ENCODE peak calls at places on chromosomes 11 and 22, in seven cellular contexts. One of them, this sample, is unnamed.

GRCh38 chr11:125343086-125343731 is 152.9 kb downstream of the FEZ1 start:
- DNase-seq in CD8-positive, alpha-beta T cell: no peak
- DNase-seq in left ventricle myocardium inferior: no peak
- DNase-seq in progenitor cell of endocrine pancreas: no peak
- DNase-seq in right lobe of liver: no peak
- DNase-seq in stomach: no peak
- DNase-seq in mucosa of descending colon: no peak
- DNase-seq in this sample: no peak

GRCh38 chr11:119518746-119519382 is 95.9 kb upstream of the THY1 start:
- DNase-seq in CD8-positive, alpha-beta T cell: no peak
- DNase-seq in left ventricle myocardium inferior: no peak
- DNase-seq in progenitor cell of endocrine pancreas: peak; percentile 63
- DNase-seq in right lobe of liver: no peak
- DNase-seq in stomach: no peak
- DNase-seq in mucosa of descending colon: peak; percentile 8
- DNase-seq in this sample: no peak

GRCh38 chr11:20913113-20913512 is 243.7 kb downstream of the NELL1 start:
- DNase-seq in CD8-positive, alpha-beta T cell: no peak
- DNase-seq in left ventricle myocardium inferior: no peak
- DNase-seq in progenitor cell of endocrine pancreas: no peak
- DNase-seq in right lobe of liver: no peak
- DNase-seq in stomach: no peak
- DNase-seq in mucosa of descending colon: no peak
- DNase-seq in this sample: no peak

GRCh38 chr11:27965559-27965958 is 142.4 kb downstream of the KIF18A start:
- DNase-seq in CD8-positive, alpha-beta T cell: no peak
- DNase-seq in left ventricle myocardium inferior: no peak
- DNase-seq in progenitor cell of endocrine pancreas: no peak
- DNase-seq in right lobe of liver: no peak
- DNase-seq in stomach: no peak
- DNase-seq in mucosa of descending colon: no peak
- DNase-seq in this sample: no peak

GRCh38 chr11:13119361-13119760 is 110.2 kb downstream of the RASSF10 start:
- DNase-seq in CD8-positive, alpha-beta T cell: no peak
- DNase-seq in left ventricle myocardium inferior: no peak
- DNase-seq in progenitor cell of endocrine pancreas: no peak
- DNase-seq in right lobe of liver: no peak
- DNase-seq in stomach: no peak
- DNase-seq in mucosa of descending colon: no peak
- DNase-seq in this sample: no peak

GRCh38 chr11:66267379-66268209 is 845 bp upstream of the RAB1B start:
- DNase-seq in CD8-positive, alpha-beta T cell: peak; percentile 69
- DNase-seq in left ventricle myocardium inferior: peak; percentile 93
- DNase-seq in progenitor cell of endocrine pancreas: peak; percentile 74
- DNase-seq in right lobe of liver: peak; percentile 89
- DNase-seq in stomach: peak; percentile 89
- DNase-seq in mucosa of descending colon: peak; percentile 94
- DNase-seq in this sample: peak; percentile 75

GRCh38 chr11:114073506-114074381 is 14.2 kb downstream of the ZBTB16 start:
- DNase-seq in CD8-positive, alpha-beta T cell: no peak
- DNase-seq in left ventricle myocardium inferior: no peak
- DNase-seq in progenitor cell of endocrine pancreas: no peak
- DNase-seq in right lobe of liver: no peak
- DNase-seq in stomach: no peak
- DNase-seq in mucosa of descending colon: no peak
- DNase-seq in this sample: no peak

GRCh38 chr11:85590848-85591483 is 36.2 kb downstream of the DLG2 start:
- DNase-seq in CD8-positive, alpha-beta T cell: no peak
- DNase-seq in left ventricle myocardium inferior: no peak
- DNase-seq in progenitor cell of endocrine pancreas: no peak
- DNase-seq in right lobe of liver: no peak
- DNase-seq in stomach: no peak
- DNase-seq in mucosa of descending colon: no peak
- DNase-seq in this sample: peak; percentile 27

GRCh38 chr22:43241138-43241597 is 54.2 kb upstream of the TTLL12 start:
- DNase-seq in CD8-positive, alpha-beta T cell: no peak
- DNase-seq in left ventricle myocardium inferior: no peak
- DNase-seq in progenitor cell of endocrine pancreas: no peak
- DNase-seq in right lobe of liver: no peak
- DNase-seq in stomach: no peak
- DNase-seq in mucosa of descending colon: no peak
- DNase-seq in this sample: no peak

GRCh38 chr22:19998232-19998951 is 18.2 kb downstream of the ARVCF start:
- DNase-seq in CD8-positive, alpha-beta T cell: no peak
- DNase-seq in left ventricle myocardium inferior: no peak
- DNase-seq in progenitor cell of endocrine pancreas: no peak
- DNase-seq in right lobe of liver: peak; percentile 40
- DNase-seq in stomach: no peak
- DNase-seq in mucosa of descending colon: no peak
- DNase-seq in this sample: no peak

GRCh38 chr11:126282361-126282741 is 542 bp upstream of the TIRAP start:
- DNase-seq in CD8-positive, alpha-beta T cell: no peak
- DNase-seq in left ventricle myocardium inferior: peak; percentile 62
- DNase-seq in progenitor cell of endocrine pancreas: peak; percentile 26
- DNase-seq in right lobe of liver: peak; percentile 68
- DNase-seq in stomach: peak; percentile 34
- DNase-seq in mucosa of descending colon: peak; percentile 51
- DNase-seq in this sample: peak; percentile 11

GRCh38 chr11:1152316-1153104 is 5.2 kb upstream of the MUC5AC start:
- DNase-seq in CD8-positive, alpha-beta T cell: no peak
- DNase-seq in left ventricle myocardium inferior: no peak
- DNase-seq in progenitor cell of endocrine pancreas: peak; percentile 9
- DNase-seq in right lobe of liver: peak; percentile 38
- DNase-seq in stomach: peak; percentile 72
- DNase-seq in mucosa of descending colon: no peak
- DNase-seq in this sample: no peak

GRCh38 chr22:17785185-17786184 is 11.2 kb upstream of the BID start:
- DNase-seq in CD8-positive, alpha-beta T cell: peak; percentile 48
- DNase-seq in left ventricle myocardium inferior: peak; percentile 54
- DNase-seq in progenitor cell of endocrine pancreas: no peak
- DNase-seq in right lobe of liver: peak; percentile 89
- DNase-seq in stomach: peak; percentile 79
- DNase-seq in mucosa of descending colon: peak; percentile 89
- DNase-seq in this sample: peak; percentile 20

GRCh38 chr11:60762851-60763691 is 6.4 kb downstream of the MS4A15 start:
- DNase-seq in CD8-positive, alpha-beta T cell: no peak
- DNase-seq in left ventricle myocardium inferior: no peak
- DNase-seq in progenitor cell of endocrine pancreas: no peak
- DNase-seq in right lobe of liver: no peak
- DNase-seq in stomach: no peak
- DNase-seq in mucosa of descending colon: no peak
- DNase-seq in this sample: no peak
- TF ChIP-seq CTCF in CD8-positive, alpha-beta T cell: no peak
- TF ChIP-seq CTCF in left ventricle myocardium inferior: peak; percentile 22
- TF ChIP-seq CTCF in progenitor cell of endocrine pancreas: peak; percentile 60
- TF ChIP-seq CTCF in right lobe of liver: no peak
- TF ChIP-seq CTCF in stomach: no peak
- TF ChIP-seq CTCF in mucosa of descending colon: no peak
- TF ChIP-seq CTCF in this sample: peak; percentile 60

DNA sequence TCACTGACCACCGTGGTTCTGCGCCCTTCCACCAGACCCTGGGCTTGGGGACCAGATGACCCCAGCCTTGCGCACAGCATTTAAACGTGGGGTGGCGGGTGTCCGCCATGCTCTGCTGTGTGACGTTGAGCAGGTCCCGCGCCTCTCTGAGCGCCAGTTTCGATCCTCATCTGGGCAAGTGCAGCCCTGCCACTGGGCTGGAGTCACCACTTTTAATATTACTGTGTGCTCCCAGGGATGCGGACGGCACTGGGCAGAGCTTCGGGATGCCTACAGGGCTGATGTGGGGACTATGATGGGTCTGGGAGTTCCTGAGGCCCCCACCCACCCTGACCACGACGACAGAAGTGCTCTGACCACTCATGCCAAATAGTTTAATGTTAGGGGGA is 1.2 kb upstream of the NUDT8 start:
- DNase-seq in CD8-positive, alpha-beta T cell: no peak
- DNase-seq in left ventricle myocardium inferior: no peak
- DNase-seq in progenitor cell of endocrine pancreas: no peak
- DNase-seq in right lobe of liver: no peak
- DNase-seq in stomach: no peak
- DNase-seq in mucosa of descending colon: no peak
- DNase-seq in this sample: no peak
- TF ChIP-seq CTCF in CD8-positive, alpha-beta T cell: peak; percentile 18
- TF ChIP-seq CTCF in left ventricle myocardium inferior: peak; percentile 1
- TF ChIP-seq CTCF in progenitor cell of endocrine pancreas: no peak
- TF ChIP-seq CTCF in right lobe of liver: no peak
- TF ChIP-seq CTCF in stomach: no peak
- TF ChIP-seq CTCF in mucosa of descending colon: no peak
- TF ChIP-seq CTCF in this sample: peak; percentile 29

GRCh38 chr22:50243704-50244419 is 961 bp downstream of the TUBGCP6 start:
- DNase-seq in CD8-positive, alpha-beta T cell: no peak
- DNase-seq in left ventricle myocardium inferior: no peak
- DNase-seq in progenitor cell of endocrine pancreas: no peak
- DNase-seq in right lobe of liver: no peak
- DNase-seq in stomach: no peak
- DNase-seq in mucosa of descending colon: no peak
- DNase-seq in this sample: no peak

GRCh38 chr22:50242406-50242949 is 2.3 kb downstream of the TUBGCP6 start:
- DNase-seq in CD8-positive, alpha-beta T cell: no peak
- DNase-seq in left ventricle myocardium inferior: no peak
- DNase-seq in progenitor cell of endocrine pancreas: no peak
- DNase-seq in right lobe of liver: no peak
- DNase-seq in stomach: no peak
- DNase-seq in mucosa of descending colon: no peak
- DNase-seq in this sample: no peak

GRCh38 chr22:50245214-50246072 is 620 bp upstream of the TUBGCP6 start:
- DNase-seq in CD8-positive, alpha-beta T cell: no peak
- DNase-seq in left ventricle myocardium inferior: no peak
- DNase-seq in progenitor cell of endocrine pancreas: no peak
- DNase-seq in right lobe of liver: no peak
- DNase-seq in stomach: no peak
- DNase-seq in mucosa of descending colon: no peak
- DNase-seq in this sample: no peak

GRCh38 chr22:50246242-50247175 is 1.7 kb upstream of the TUBGCP6 start:
- DNase-seq in CD8-positive, alpha-beta T cell: no peak
- DNase-seq in left ventricle myocardium inferior: no peak
- DNase-seq in progenitor cell of endocrine pancreas: no peak
- DNase-seq in right lobe of liver: no peak
- DNase-seq in stomach: no peak
- DNase-seq in mucosa of descending colon: no peak
- DNase-seq in this sample: no peak

DNA sequence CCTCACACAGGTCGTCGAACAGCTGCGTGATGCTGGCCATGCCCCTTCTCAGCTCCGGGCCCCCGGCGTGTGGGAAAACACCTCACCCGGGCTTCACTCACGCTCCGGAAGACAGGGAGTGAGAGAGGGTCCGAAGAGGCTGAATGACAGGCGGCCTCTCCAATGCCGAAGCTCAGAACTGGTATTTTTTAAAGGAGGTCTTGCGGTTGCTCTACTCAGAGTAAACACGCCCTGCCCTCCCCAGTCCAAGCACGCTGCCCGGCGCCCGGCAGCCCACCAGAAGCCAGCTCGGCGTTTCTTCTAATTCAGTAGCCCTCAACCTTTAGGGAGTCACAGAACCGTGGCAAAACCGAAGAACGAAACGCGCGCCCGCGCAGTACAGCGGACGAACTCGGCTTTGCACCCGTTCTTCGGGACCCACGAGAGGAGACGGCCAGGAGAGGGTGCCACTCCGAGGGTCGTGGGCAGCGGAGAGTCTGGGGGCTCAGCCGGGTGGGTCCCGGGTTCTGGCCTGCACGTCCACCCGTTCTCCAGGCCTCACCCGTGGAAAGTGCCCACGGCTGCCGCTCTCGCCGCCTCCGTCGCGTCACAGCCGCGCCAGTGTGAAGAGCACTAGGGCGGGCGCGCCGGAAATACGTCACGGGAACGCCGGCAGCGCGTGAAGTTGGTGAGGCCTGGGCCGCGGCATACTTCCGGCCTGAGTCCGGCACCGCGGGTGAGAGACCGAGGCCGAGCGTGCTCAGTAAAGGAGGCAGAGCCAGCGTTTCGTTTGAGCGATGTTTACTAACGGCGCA is at the start of gene TUBGCP6:
- DNase-seq in CD8-positive, alpha-beta T cell: peak; percentile 77
- DNase-seq in left ventricle myocardium inferior: peak; percentile 97
- DNase-seq in progenitor cell of endocrine pancreas: peak; percentile 79
- DNase-seq in right lobe of liver: peak; percentile 97
- DNase-seq in stomach: peak; percentile 97
- DNase-seq in mucosa of descending colon: peak; percentile 98
- DNase-seq in this sample: peak; percentile 86
- TF ChIP-seq CTCF in CD8-positive, alpha-beta T cell: peak; percentile 27
- TF ChIP-seq CTCF in left ventricle myocardium inferior: peak; percentile 47
- TF ChIP-seq CTCF in progenitor cell of endocrine pancreas: peak; percentile 40
- TF ChIP-seq CTCF in right lobe of liver: peak; percentile 31
- TF ChIP-seq CTCF in stomach: no peak
- TF ChIP-seq CTCF in mucosa of descending colon: no peak
- TF ChIP-seq CTCF in this sample: peak; percentile 63

GRCh38 chr11:107591098-107591445 is at the start of gene ELMOD1:
- DNase-seq in CD8-positive, alpha-beta T cell: no peak
- DNase-seq in left ventricle myocardium inferior: peak; percentile 54
- DNase-seq in progenitor cell of endocrine pancreas: peak; percentile 63
- DNase-seq in right lobe of liver: peak; percentile 80
- DNase-seq in stomach: no peak
- DNase-seq in mucosa of descending colon: peak; percentile 19
- DNase-seq in this sample: peak; percentile 18
- TF ChIP-seq CTCF in CD8-positive, alpha-beta T cell: no peak
- TF ChIP-seq CTCF in left ventricle myocardium inferior: peak; percentile 33
- TF ChIP-seq CTCF in progenitor cell of endocrine pancreas: peak; percentile 40
- TF ChIP-seq CTCF in right lobe of liver: no peak
- TF ChIP-seq CTCF in stomach: no peak
- TF ChIP-seq CTCF in mucosa of descending colon: no peak
- TF ChIP-seq CTCF in this sample: no peak

DNA sequence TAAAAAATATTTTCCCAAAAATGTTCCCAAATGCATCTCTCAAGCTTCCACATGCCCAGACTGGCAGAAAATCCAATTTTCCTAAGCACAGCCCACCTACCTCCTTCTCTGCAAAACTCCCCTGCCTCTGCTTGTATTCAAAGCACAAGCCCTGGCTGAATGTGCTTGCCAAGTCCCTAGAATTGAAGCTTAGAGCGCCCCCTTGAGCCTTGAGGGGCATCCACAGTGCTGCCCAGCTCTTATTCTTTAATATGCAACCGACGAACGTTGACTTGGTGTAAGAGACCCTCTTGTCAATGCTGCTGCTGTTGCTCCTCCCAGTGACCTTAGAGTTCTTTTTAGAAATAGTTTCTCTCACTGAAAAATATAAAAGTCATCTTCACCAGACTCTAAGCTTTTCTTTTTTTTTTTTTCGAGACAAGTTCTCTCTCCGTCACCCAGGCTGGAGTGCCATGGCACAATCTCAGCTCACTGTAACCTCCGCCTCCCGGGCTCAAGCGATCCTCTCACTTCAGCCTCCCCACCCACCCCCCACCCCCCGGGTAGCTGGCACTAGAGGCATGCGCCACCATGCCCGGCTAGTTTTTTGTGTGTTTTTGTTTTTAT is 63.5 kb upstream of the CAPRIN1 start:
- DNase-seq in CD8-positive, alpha-beta T cell: peak; percentile 25
- DNase-seq in left ventricle myocardium inferior: peak; percentile 46
- DNase-seq in progenitor cell of endocrine pancreas: peak; percentile 28
- DNase-seq in right lobe of liver: peak; percentile 69
- DNase-seq in stomach: peak; percentile 73
- DNase-seq in mucosa of descending colon: peak; percentile 81
- DNase-seq in this sample: peak; percentile 62
- TF ChIP-seq CTCF in CD8-positive, alpha-beta T cell: peak; percentile 76
- TF ChIP-seq CTCF in left ventricle myocardium inferior: peak; percentile 94
- TF ChIP-seq CTCF in progenitor cell of endocrine pancreas: peak; percentile 67
- TF ChIP-seq CTCF in right lobe of liver: peak; percentile 73
- TF ChIP-seq CTCF in stomach: no peak
- TF ChIP-seq CTCF in mucosa of descending colon: peak; percentile 52
- TF ChIP-seq CTCF in this sample: peak; percentile 83